ENCODE peak calls at places on chromosomes 6 and 20, in nine cellular contexts. One of them, this sample, is unnamed.

GRCh38 chr6:34484899-34485298 is 19.0 kb downstream of the PACSIN1 start:
- DNase-seq in MM.1S: peak
- DNase-seq in HCT116: peak
- DNase-seq in GM23248: no peak
- DNase-seq in OCI-LY7: peak
- DNase-seq in PC-3: peak
- DNase-seq in GM23338: no peak
- DNase-seq in SK-N-SH: no peak
- DNase-seq in hepatocyte: peak
- DNase-seq in this sample: no peak

GRCh38 chr6:41059569-41059968 is 6.6 kb downstream of the APOBEC2 start:
- DNase-seq in PC-3: peak
- DNase-seq in GM23338: no peak
- DNase-seq in HCT116: no peak
- DNase-seq in SK-N-SH: no peak
- DNase-seq in hepatocyte: no peak
- DNase-seq in OCI-LY7: no peak
- DNase-seq in GM23248: peak
- DNase-seq in MM.1S: no peak
- DNase-seq in this sample: no peak

GRCh38 chr20:4171538-4172116 is 156.3 kb upstream of the RNF24 start:
- DNase-seq in GM23248: peak
- DNase-seq in MM.1S: no peak
- DNase-seq in GM23338: peak
- DNase-seq in hepatocyte: peak
- DNase-seq in SK-N-SH: peak
- DNase-seq in HCT116: no peak
- DNase-seq in PC-3: no peak
- DNase-seq in OCI-LY7: no peak
- DNase-seq in this sample: peak

GRCh38 chr6:29851190-29851589 is 23.6 kb downstream of the HLA-G start:
- DNase-seq in GM23248: no peak
- DNase-seq in GM23338: no peak
- DNase-seq in PC-3: no peak
- DNase-seq in HCT116: no peak
- DNase-seq in OCI-LY7: no peak
- DNase-seq in hepatocyte: no peak
- DNase-seq in MM.1S: no peak
- DNase-seq in SK-N-SH: no peak
- DNase-seq in this sample: no peak

GRCh38 chr6:86306210-86306609 is 631.1 kb upstream of the HTR1E start:
- DNase-seq in MM.1S: no peak
- DNase-seq in HCT116: no peak
- DNase-seq in OCI-LY7: no peak
- DNase-seq in PC-3: no peak
- DNase-seq in GM23248: no peak
- DNase-seq in GM23338: no peak
- DNase-seq in SK-N-SH: no peak
- DNase-seq in hepatocyte: no peak
- DNase-seq in this sample: no peak

GRCh38 chr6:131250121-131250520 is 114.9 kb downstream of the AKAP7 start:
- DNase-seq in MM.1S: peak
- DNase-seq in GM23338: peak
- DNase-seq in OCI-LY7: peak
- DNase-seq in HCT116: no peak
- DNase-seq in hepatocyte: peak
- DNase-seq in GM23248: peak
- DNase-seq in PC-3: peak
- DNase-seq in SK-N-SH: no peak
- DNase-seq in this sample: peak

GRCh38 chr20:57632286-57632685 is 12.1 kb upstream of the ZBP1 start:
- DNase-seq in MM.1S: no peak
- DNase-seq in hepatocyte: no peak
- DNase-seq in SK-N-SH: no peak
- DNase-seq in HCT116: no peak
- DNase-seq in GM23248: no peak
- DNase-seq in GM23338: no peak
- DNase-seq in OCI-LY7: peak
- DNase-seq in PC-3: no peak
- DNase-seq in this sample: no peak

GRCh38 chr6:118134257-118134656 is 227.2 kb downstream of the SLC35F1 start:
- DNase-seq in PC-3: no peak
- DNase-seq in GM23338: no peak
- DNase-seq in SK-N-SH: no peak
- DNase-seq in HCT116: no peak
- DNase-seq in hepatocyte: no peak
- DNase-seq in OCI-LY7: no peak
- DNase-seq in MM.1S: no peak
- DNase-seq in GM23248: no peak
- DNase-seq in this sample: no peak

DNA sequence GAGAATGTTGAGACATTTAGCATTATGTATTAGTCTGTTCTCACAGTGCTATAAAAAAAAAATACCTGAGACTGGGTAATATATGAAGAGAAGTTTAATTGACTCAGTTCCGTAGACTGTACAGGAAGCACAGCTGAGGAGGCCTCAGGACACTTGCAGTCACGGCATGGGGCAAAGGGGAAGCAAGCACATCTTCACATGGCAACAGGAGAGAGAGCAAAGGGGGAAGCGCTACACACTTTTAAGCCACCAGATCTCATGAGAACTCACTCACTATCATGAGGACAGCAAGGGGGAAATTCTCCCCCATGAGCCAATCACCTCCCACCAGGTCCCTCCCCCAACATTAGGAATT is 26.8 kb upstream of the TFAP2A start:
- DNase-seq in MM.1S: no peak
- DNase-seq in OCI-LY7: no peak
- DNase-seq in GM23248: no peak
- DNase-seq in PC-3: no peak
- DNase-seq in hepatocyte: no peak
- DNase-seq in GM23338: no peak
- DNase-seq in HCT116: no peak
- DNase-seq in SK-N-SH: no peak
- DNase-seq in this sample: no peak
- H2AFZ ChIP-seq in MM.1S: no peak
- H2AFZ ChIP-seq in OCI-LY7: no peak
- H2AFZ ChIP-seq in GM23248: peak
- H2AFZ ChIP-seq in PC-3: peak
- H2AFZ ChIP-seq in hepatocyte: no peak
- H2AFZ ChIP-seq in GM23338: peak
- H2AFZ ChIP-seq in HCT116: peak
- H2AFZ ChIP-seq in SK-N-SH: peak
- H2AFZ ChIP-seq in this sample: no peak

GRCh38 chr6:132814716-132815570 is 574 bp downstream of the RPS12 start:
- DNase-seq in hepatocyte: no peak
- DNase-seq in GM23338: no peak
- DNase-seq in MM.1S: no peak
- DNase-seq in GM23248: peak
- DNase-seq in HCT116: no peak
- DNase-seq in OCI-LY7: peak
- DNase-seq in SK-N-SH: no peak
- DNase-seq in PC-3: no peak
- DNase-seq in this sample: no peak
- TF ChIP-seq EZH2phosphoT487 in hepatocyte: no peak
- TF ChIP-seq EZH2phosphoT487 in GM23338: no peak
- TF ChIP-seq EZH2phosphoT487 in MM.1S: no peak
- TF ChIP-seq EZH2phosphoT487 in GM23248: no peak
- TF ChIP-seq EZH2phosphoT487 in HCT116: no peak
- TF ChIP-seq EZH2phosphoT487 in OCI-LY7: no peak
- TF ChIP-seq EZH2phosphoT487 in SK-N-SH: no peak
- TF ChIP-seq EZH2phosphoT487 in PC-3: no peak
- TF ChIP-seq EZH2phosphoT487 in this sample: no peak

GRCh38 chr20:49470922-49471321 is 11.5 kb downstream of the KCNB1 start:
- DNase-seq in HCT116: no peak
- DNase-seq in SK-N-SH: no peak
- DNase-seq in hepatocyte: no peak
- DNase-seq in GM23248: no peak
- DNase-seq in GM23338: no peak
- DNase-seq in OCI-LY7: no peak
- DNase-seq in PC-3: no peak
- DNase-seq in MM.1S: no peak
- DNase-seq in this sample: no peak

GRCh38 chr20:49469060-49469459 is 13.4 kb downstream of the KCNB1 start:
- DNase-seq in OCI-LY7: no peak
- DNase-seq in hepatocyte: no peak
- DNase-seq in SK-N-SH: no peak
- DNase-seq in HCT116: no peak
- DNase-seq in PC-3: no peak
- DNase-seq in MM.1S: no peak
- DNase-seq in GM23338: no peak
- DNase-seq in GM23248: no peak
- DNase-seq in this sample: no peak

GRCh38 chr20:49468412-49468811 is 14.1 kb downstream of the KCNB1 start:
- DNase-seq in HCT116: no peak
- DNase-seq in GM23248: no peak
- DNase-seq in OCI-LY7: no peak
- DNase-seq in SK-N-SH: no peak
- DNase-seq in PC-3: no peak
- DNase-seq in GM23338: no peak
- DNase-seq in MM.1S: no peak
- DNase-seq in hepatocyte: no peak
- DNase-seq in this sample: no peak

GRCh38 chr20:49475292-49475691 is 7.2 kb downstream of the KCNB1 start:
- DNase-seq in SK-N-SH: no peak
- DNase-seq in MM.1S: no peak
- DNase-seq in PC-3: no peak
- DNase-seq in HCT116: no peak
- DNase-seq in GM23248: no peak
- DNase-seq in hepatocyte: no peak
- DNase-seq in GM23338: no peak
- DNase-seq in OCI-LY7: no peak
- DNase-seq in this sample: no peak

GRCh38 chr20:49471397-49471796 is 11.1 kb downstream of the KCNB1 start:
- DNase-seq in MM.1S: no peak
- DNase-seq in hepatocyte: no peak
- DNase-seq in OCI-LY7: no peak
- DNase-seq in GM23338: no peak
- DNase-seq in GM23248: no peak
- DNase-seq in SK-N-SH: no peak
- DNase-seq in HCT116: no peak
- DNase-seq in PC-3: no peak
- DNase-seq in this sample: no peak
- H3K4me2 ChIP-seq in MM.1S: no peak
- H3K4me2 ChIP-seq in hepatocyte: no peak
- H3K4me2 ChIP-seq in OCI-LY7: no peak
- H3K4me2 ChIP-seq in GM23338: no peak
- H3K4me2 ChIP-seq in GM23248: no peak
- H3K4me2 ChIP-seq in SK-N-SH: no peak
- H3K4me2 ChIP-seq in HCT116: no peak
- H3K4me2 ChIP-seq in PC-3: no peak
- H3K4me2 ChIP-seq in this sample: no peak

GRCh38 chr6:129859524-129859923 is 1.6 kb downstream of the TMEM244 start:
- DNase-seq in HCT116: no peak
- DNase-seq in hepatocyte: no peak
- DNase-seq in MM.1S: no peak
- DNase-seq in PC-3: no peak
- DNase-seq in GM23338: no peak
- DNase-seq in GM23248: peak
- DNase-seq in SK-N-SH: no peak
- DNase-seq in OCI-LY7: no peak
- DNase-seq in this sample: no peak

GRCh38 chr6:129849456-129849855 is 11.7 kb downstream of the TMEM244 start:
- DNase-seq in OCI-LY7: no peak
- DNase-seq in MM.1S: no peak
- DNase-seq in SK-N-SH: no peak
- DNase-seq in HCT116: peak
- DNase-seq in PC-3: peak
- DNase-seq in GM23248: peak
- DNase-seq in hepatocyte: no peak
- DNase-seq in GM23338: no peak
- DNase-seq in this sample: no peak

GRCh38 chr6:129852257-129852858 is 8.8 kb downstream of the TMEM244 start:
- DNase-seq in HCT116: peak
- DNase-seq in MM.1S: no peak
- DNase-seq in PC-3: no peak
- DNase-seq in hepatocyte: no peak
- DNase-seq in GM23338: no peak
- DNase-seq in GM23248: no peak
- DNase-seq in SK-N-SH: no peak
- DNase-seq in OCI-LY7: no peak
- DNase-seq in this sample: no peak

GRCh38 chr6:129857838-129858237 is 3.3 kb downstream of the TMEM244 start:
- DNase-seq in GM23248: no peak
- DNase-seq in OCI-LY7: no peak
- DNase-seq in PC-3: no peak
- DNase-seq in MM.1S: no peak
- DNase-seq in GM23338: no peak
- DNase-seq in HCT116: no peak
- DNase-seq in SK-N-SH: no peak
- DNase-seq in hepatocyte: no peak
- DNase-seq in this sample: no peak

DNA sequence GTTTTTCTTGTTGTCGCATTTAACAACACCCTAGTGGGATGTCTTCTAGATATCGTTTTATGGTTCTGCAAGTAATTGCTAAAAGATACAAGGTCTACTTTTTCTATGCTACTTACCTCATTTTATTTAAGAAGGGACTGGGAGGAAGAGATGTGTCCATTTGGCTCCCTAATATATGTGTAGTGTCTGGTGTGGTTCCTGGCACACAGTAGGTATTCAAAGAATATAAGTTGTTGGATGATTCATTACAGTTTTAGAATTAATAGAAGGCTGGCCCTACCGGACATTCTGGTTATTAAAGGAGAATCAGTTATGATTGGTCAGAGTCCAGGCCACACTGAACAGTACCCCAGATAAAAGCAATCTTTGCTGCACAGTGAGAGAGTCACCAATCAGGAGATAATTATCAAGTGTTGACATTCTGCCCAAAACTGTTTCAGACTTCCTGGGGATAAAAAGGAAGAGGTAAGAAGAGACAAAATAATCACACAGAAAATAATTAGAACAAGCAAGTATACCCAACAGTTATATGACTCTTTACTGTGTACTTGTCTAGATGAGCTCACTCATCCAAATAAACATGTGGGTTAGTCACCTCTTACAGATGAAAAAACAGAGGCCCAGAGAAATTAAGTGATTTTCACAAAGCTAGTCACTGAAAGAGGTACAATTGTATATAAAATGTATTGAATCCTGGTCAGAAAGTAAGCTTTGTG is 7.0 kb downstream of the TMEM244 start:
- DNase-seq in PC-3: peak
- DNase-seq in GM23338: no peak
- DNase-seq in SK-N-SH: no peak
- DNase-seq in MM.1S: no peak
- DNase-seq in hepatocyte: no peak
- DNase-seq in GM23248: peak
- DNase-seq in HCT116: peak
- DNase-seq in OCI-LY7: no peak
- DNase-seq in this sample: no peak
- H2AFZ ChIP-seq in PC-3: no peak
- H2AFZ ChIP-seq in GM23338: no peak
- H2AFZ ChIP-seq in SK-N-SH: no peak
- H2AFZ ChIP-seq in MM.1S: no peak
- H2AFZ ChIP-seq in hepatocyte: no peak
- H2AFZ ChIP-seq in GM23248: no peak
- H2AFZ ChIP-seq in HCT116: peak
- H2AFZ ChIP-seq in OCI-LY7: no peak
- H2AFZ ChIP-seq in this sample: no peak

GRCh38 chr6:155274106-155274505 is 10.3 kb downstream of the CLDN20 start:
- DNase-seq in GM23248: peak
- DNase-seq in SK-N-SH: no peak
- DNase-seq in GM23338: no peak
- DNase-seq in OCI-LY7: no peak
- DNase-seq in MM.1S: no peak
- DNase-seq in hepatocyte: no peak
- DNase-seq in PC-3: no peak
- DNase-seq in HCT116: no peak
- DNase-seq in this sample: no peak
- TF ChIP-seq EZH2phosphoT487 in GM23248: no peak
- TF ChIP-seq EZH2phosphoT487 in SK-N-SH: no peak
- TF ChIP-seq EZH2phosphoT487 in GM23338: no peak
- TF ChIP-seq EZH2phosphoT487 in OCI-LY7: no peak
- TF ChIP-seq EZH2phosphoT487 in MM.1S: no peak
- TF ChIP-seq EZH2phosphoT487 in hepatocyte: no peak
- TF ChIP-seq EZH2phosphoT487 in PC-3: no peak
- TF ChIP-seq EZH2phosphoT487 in HCT116: no peak
- TF ChIP-seq EZH2phosphoT487 in this sample: no peak